ENCODE peak calls at places on chromosome 17, in ten cellular contexts. Q is heart left ventricle, P is tibial nerve, V is Peyer's patch, C is HCT116, X is esophagus muscularis mucosa, I is uterus, B is upper lobe of left lung, G is stomach, W is A549. A is an unnamed sample.
A peak's percentile ranks its signal among the peaks of the same experiment; 100 is the strongest.

GRCh38 chr17:44906010-44906646 is 6.9 kb upstream of the EFTUD2 start:
- DNase-seq in G (no peak), P (no peak), X (no peak), I (peak; percentile 8), C (peak; percentile 42), W (peak; percentile 89), V (no peak), Q (no peak), B (no peak), A (peak; percentile 99)

GRCh38 chr17:39541652-39542051 is 66.1 kb downstream of the NEUROD2 start:
- DNase-seq in X (no peak), C (no peak), W (no peak), G (no peak), B (no peak), P (no peak), V (no peak), I (no peak), Q (no peak), A (no peak)

GRCh38 chr17:63113167-63113566 is 147.1 kb downstream of the TANC2 start:
- DNase-seq in X (no peak), P (no peak), W (peak; percentile 22), V (no peak), C (no peak), I (no peak), Q (no peak), B (no peak), G (no peak), A (no peak)

GRCh38 chr17:66397486-66397885 is 95.1 kb downstream of the PRKCA start:
- DNase-seq in I (no peak), X (no peak), Q (no peak), G (no peak), C (no peak), V (no peak), P (no peak), W (no peak), B (no peak), A (no peak)

GRCh38 chr17:36697907-36698526 is 96.6 kb downstream of the MRM1 start:
- DNase-seq in V (no peak), Q (no peak), I (no peak), W (no peak), X (no peak), B (no peak), C (no peak), P (no peak), G (no peak), A (no peak)

GRCh38 chr17:45410144-45411091 is 22.3 kb downstream of the ARHGAP27 start:
- DNase-seq in G (no peak), X (no peak), Q (no peak), P (peak; percentile 56), V (peak; percentile 55), B (peak; percentile 75), I (no peak), W (no peak), C (no peak), A (no peak)

GRCh38 chr17:57284984-57285646 is 28.8 kb downstream of the MSI2 start:
- DNase-seq in V (no peak), Q (no peak), P (no peak), X (no peak), C (no peak), W (no peak), B (no peak), G (no peak), I (no peak), A (no peak)

GRCh38 chr17:31830971-31831755 is 27.9 kb downstream of the COPRS start:
- DNase-seq in W (no peak), Q (no peak), B (no peak), X (no peak), G (no peak), V (no peak), I (no peak), C (no peak), P (no peak), A (no peak)

GRCh38 chr17:81126281-81127132 is 38.8 kb upstream of the PVALEF start:
- DNase-seq in P (no peak), I (no peak), C (no peak), X (no peak), Q (no peak), W (no peak), B (peak; percentile 82), G (no peak), V (no peak), A (no peak)

GRCh38 chr17:65194670-65195334 is 57.6 kb downstream of the RGS9 start:
- DNase-seq in V (no peak), Q (no peak), I (no peak), B (no peak), P (no peak), X (no peak), C (no peak), W (no peak), G (peak; percentile 46), A (no peak)

GRCh38 chr17:7139400-7139799 is 24.8 kb upstream of the ASGR2 start:
- DNase-seq in I (no peak), V (no peak), Q (no peak), B (no peak), P (no peak), G (no peak), C (no peak), X (no peak), W (no peak), A (no peak)

GRCh38 chr17:65485388-65486299 is 75.8 kb downstream of the AXIN2 start:
- DNase-seq in P (no peak), C (no peak), B (peak; percentile 70), G (no peak), I (no peak), Q (peak; percentile 26), W (no peak), V (no peak), X (no peak), A (no peak)

GRCh38 chr17:4643676-4644075 is 2.2 kb upstream of the ALOX15 start:
- DNase-seq in B (no peak), X (no peak), C (no peak), I (no peak), Q (no peak), G (no peak), V (no peak), P (no peak), W (no peak), A (no peak)

GRCh38 chr17:41496803-41497484 is 7.2 kb upstream of the KRT36 start:
- DNase-seq in G (peak; percentile 76), Q (peak; percentile 52), W (peak; percentile 91), C (peak; percentile 87), V (peak; percentile 86), B (peak; percentile 90), I (no peak), P (peak; percentile 32), X (no peak), A (peak; percentile 91)

GRCh38 chr17:75771334-75772281 is 6.6 kb upstream of the GALK1 start:
- DNase-seq in V (peak; percentile 65), I (no peak), B (no peak), W (no peak), G (no peak), C (no peak), Q (no peak), P (no peak), X (no peak), A (no peak)

GRCh38 chr17:13104576-13104975 is 86.7 kb upstream of the ELAC2 start:
- DNase-seq in W (no peak), X (no peak), Q (no peak), P (no peak), V (no peak), B (no peak), C (no peak), I (no peak), G (no peak), A (no peak)

GRCh38 chr17:59616253-59616920 is 3.3 kb upstream of the CLTC start:
- DNase-seq in P (no peak), C (no peak), X (no peak), G (no peak), I (no peak), W (no peak), Q (no peak), B (no peak), V (no peak), A (no peak)

GRCh38 chr17:692116-692515 is 22.5 kb downstream of the VPS53 start:
- DNase-seq in G (no peak), V (no peak), W (peak; percentile 47), Q (no peak), X (no peak), P (no peak), C (no peak), I (no peak), B (no peak), A (no peak)

GRCh38 chr17:61009619-61010018 is 332.0 kb downstream of the BCAS3 start:
- DNase-seq in I (no peak), G (no peak), Q (peak; percentile 31), V (no peak), P (no peak), X (no peak), W (no peak), C (no peak), B (no peak), A (no peak)

GRCh38 chr17:47702391-47702995 is 8.5 kb downstream of the TBKBP1 start:
- DNase-seq in P (no peak), C (no peak), B (no peak), V (peak; percentile 34), W (no peak), Q (no peak), X (no peak), I (no peak), G (no peak), A (no peak)
- TF ChIP-seq POLR2A in P (no peak), C (no peak), B (no peak), V (no peak), W (no peak), Q (no peak), X (no peak), I (no peak), G (no peak), A (no peak)

GRCh38 chr17:8186446-8186786 is 3.6 kb downstream of the BORCS6 start:
- DNase-seq in X (no peak), V (no peak), W (no peak), G (no peak), I (no peak), B (no peak), Q (no peak), P (no peak), C (no peak), A (no peak)
- TF ChIP-seq POLR2A in X (no peak), V (no peak), W (no peak), G (no peak), I (no peak), B (peak; percentile 3), Q (no peak), P (no peak), C (no peak), A (no peak)

GRCh38 chr17:21214777-21215541 is 998 bp upstream of the TMEM11 start:
- DNase-seq in X (no peak), Q (no peak), G (no peak), B (no peak), V (no peak), I (peak; percentile 31), P (no peak), C (no peak), W (no peak), A (no peak)
- TF ChIP-seq POLR2A in X (no peak), Q (no peak), G (no peak), B (no peak), V (peak; percentile 18), I (no peak), P (no peak), C (no peak), W (peak; percentile 35), A (no peak)

GRCh38 chr17:2244545-2245525 is 58.8 kb downstream of the SMG6 start:
- DNase-seq in X (peak; percentile 96), V (peak; percentile 88), I (peak; percentile 88), W (peak; percentile 84), P (peak; percentile 94), Q (peak; percentile 85), G (peak; percentile 85), B (peak; percentile 83), C (peak; percentile 39), A (peak; percentile 70)
- TF ChIP-seq POLR2A in X (no peak), V (no peak), I (no peak), W (no peak), P (no peak), Q (no peak), G (no peak), B (no peak), C (no peak), A (no peak)